ENCODE peak calls at places on chromosomes 2 and 18, in seven cellular contexts. One of them, this sample, is unnamed.
A peak's percentile ranks its signal among the peaks of the same experiment; 100 is the strongest.

GRCh38 chr2:96760036-96760985 is at the start of gene CNNM4:
- DNase-seq in NCI-H1105 treated with DMSO at 0.1 percent for 48 hours: peak; percentile 87
- DNase-seq in lung microvascular endothelial cell: peak; percentile 86
- DNase-seq in left cardiac atrium: peak; percentile 96
- DNase-seq in epithelial cell of esophagus: peak; percentile 95
- DNase-seq in mucosa of gallbladder: peak; percentile 96
- DNase-seq in fibroblast of lung: peak; percentile 90
- DNase-seq in this sample: peak; percentile 77

GRCh38 chr18:67519582-67519981 is 3.1 kb upstream of the DSEL start:
- DNase-seq in fibroblast of lung: peak; percentile 80
- DNase-seq in lung microvascular endothelial cell: no peak
- DNase-seq in left cardiac atrium: no peak
- DNase-seq in epithelial cell of esophagus: peak; percentile 17
- DNase-seq in mucosa of gallbladder: no peak
- DNase-seq in NCI-H1105 treated with DMSO at 0.1 percent for 48 hours: no peak
- DNase-seq in this sample: no peak

GRCh38 chr2:19346983-19347618 is 11.3 kb downstream of the OSR1 start:
- DNase-seq in epithelial cell of esophagus: no peak
- DNase-seq in fibroblast of lung: no peak
- DNase-seq in left cardiac atrium: no peak
- DNase-seq in NCI-H1105 treated with DMSO at 0.1 percent for 48 hours: no peak
- DNase-seq in mucosa of gallbladder: no peak
- DNase-seq in lung microvascular endothelial cell: no peak
- DNase-seq in this sample: no peak

GRCh38 chr2:134943540-134943939 is 24.9 kb downstream of the CCNT2 start:
- DNase-seq in mucosa of gallbladder: no peak
- DNase-seq in epithelial cell of esophagus: no peak
- DNase-seq in fibroblast of lung: no peak
- DNase-seq in NCI-H1105 treated with DMSO at 0.1 percent for 48 hours: no peak
- DNase-seq in lung microvascular endothelial cell: no peak
- DNase-seq in left cardiac atrium: no peak
- DNase-seq in this sample: no peak

GRCh38 chr2:47034973-47035609 is 119.5 kb upstream of the MCFD2 start:
- DNase-seq in epithelial cell of esophagus: no peak
- DNase-seq in mucosa of gallbladder: peak; percentile 53
- DNase-seq in fibroblast of lung: peak; percentile 82
- DNase-seq in left cardiac atrium: peak; percentile 74
- DNase-seq in NCI-H1105 treated with DMSO at 0.1 percent for 48 hours: no peak
- DNase-seq in lung microvascular endothelial cell: peak; percentile 84
- DNase-seq in this sample: no peak

GRCh38 chr2:10654069-10654468 is 35.7 kb downstream of the NOL10 start:
- DNase-seq in epithelial cell of esophagus: peak; percentile 96
- DNase-seq in lung microvascular endothelial cell: no peak
- DNase-seq in NCI-H1105 treated with DMSO at 0.1 percent for 48 hours: no peak
- DNase-seq in mucosa of gallbladder: no peak
- DNase-seq in fibroblast of lung: peak; percentile 78
- DNase-seq in left cardiac atrium: no peak
- DNase-seq in this sample: no peak

GRCh38 chr18:8212893-8213805 is 396.1 kb upstream of the RAB12 start:
- DNase-seq in epithelial cell of esophagus: peak; percentile 84
- DNase-seq in left cardiac atrium: no peak
- DNase-seq in NCI-H1105 treated with DMSO at 0.1 percent for 48 hours: no peak
- DNase-seq in mucosa of gallbladder: no peak
- DNase-seq in lung microvascular endothelial cell: peak; percentile 63
- DNase-seq in fibroblast of lung: peak; percentile 78
- DNase-seq in this sample: no peak

GRCh38 chr2:161170917-161171594 is 10.8 kb downstream of the TANK start:
- DNase-seq in NCI-H1105 treated with DMSO at 0.1 percent for 48 hours: peak; percentile 84
- DNase-seq in left cardiac atrium: no peak
- DNase-seq in lung microvascular endothelial cell: no peak
- DNase-seq in fibroblast of lung: peak; percentile 51
- DNase-seq in mucosa of gallbladder: no peak
- DNase-seq in epithelial cell of esophagus: peak; percentile 66
- DNase-seq in this sample: no peak

GRCh38 chr2:15547100-15547499 is 14.0 kb downstream of the NBAS start:
- DNase-seq in NCI-H1105 treated with DMSO at 0.1 percent for 48 hours: no peak
- DNase-seq in epithelial cell of esophagus: peak; percentile 9
- DNase-seq in lung microvascular endothelial cell: peak; percentile 10
- DNase-seq in left cardiac atrium: no peak
- DNase-seq in fibroblast of lung: no peak
- DNase-seq in mucosa of gallbladder: no peak
- DNase-seq in this sample: no peak

GRCh38 chr18:23719634-23720201 is 30.5 kb downstream of the LAMA3 start:
- DNase-seq in lung microvascular endothelial cell: peak; percentile 67
- DNase-seq in mucosa of gallbladder: no peak
- DNase-seq in left cardiac atrium: peak; percentile 39
- DNase-seq in fibroblast of lung: peak; percentile 98
- DNase-seq in NCI-H1105 treated with DMSO at 0.1 percent for 48 hours: no peak
- DNase-seq in epithelial cell of esophagus: peak; percentile 96
- DNase-seq in this sample: no peak

GRCh38 chr2:8677646-8678592 is 3.9 kb upstream of the ID2 start:
- DNase-seq in mucosa of gallbladder: peak; percentile 46
- DNase-seq in fibroblast of lung: peak; percentile 87
- DNase-seq in left cardiac atrium: peak; percentile 64
- DNase-seq in lung microvascular endothelial cell: peak; percentile 70
- DNase-seq in epithelial cell of esophagus: peak; percentile 14
- DNase-seq in NCI-H1105 treated with DMSO at 0.1 percent for 48 hours: peak; percentile 90
- DNase-seq in this sample: no peak

GRCh38 chr2:187527262-187527661 is 27.0 kb downstream of the TFPI start:
- DNase-seq in epithelial cell of esophagus: no peak
- DNase-seq in NCI-H1105 treated with DMSO at 0.1 percent for 48 hours: no peak
- DNase-seq in mucosa of gallbladder: no peak
- DNase-seq in lung microvascular endothelial cell: peak; percentile 93
- DNase-seq in left cardiac atrium: no peak
- DNase-seq in fibroblast of lung: peak; percentile 80
- DNase-seq in this sample: no peak

GRCh38 chr2:11123856-11124759 is 31.2 kb upstream of the SLC66A3 start:
- DNase-seq in epithelial cell of esophagus: peak; percentile 69
- DNase-seq in left cardiac atrium: peak; percentile 56
- DNase-seq in mucosa of gallbladder: peak; percentile 71
- DNase-seq in fibroblast of lung: peak; percentile 27
- DNase-seq in lung microvascular endothelial cell: peak; percentile 80
- DNase-seq in NCI-H1105 treated with DMSO at 0.1 percent for 48 hours: peak; percentile 67
- DNase-seq in this sample: no peak

GRCh38 chr2:206597716-206598218 is 44.5 kb upstream of the FAM237A start:
- DNase-seq in epithelial cell of esophagus: no peak
- DNase-seq in lung microvascular endothelial cell: no peak
- DNase-seq in fibroblast of lung: no peak
- DNase-seq in left cardiac atrium: no peak
- DNase-seq in mucosa of gallbladder: no peak
- DNase-seq in NCI-H1105 treated with DMSO at 0.1 percent for 48 hours: no peak
- DNase-seq in this sample: no peak

GRCh38 chr2:105487142-105488069 is 88.6 kb upstream of the FHL2 start:
- DNase-seq in mucosa of gallbladder: no peak
- DNase-seq in lung microvascular endothelial cell: no peak
- DNase-seq in left cardiac atrium: peak; percentile 34
- DNase-seq in NCI-H1105 treated with DMSO at 0.1 percent for 48 hours: no peak
- DNase-seq in fibroblast of lung: peak; percentile 97
- DNase-seq in epithelial cell of esophagus: no peak
- DNase-seq in this sample: no peak

GRCh38 chr2:215882689-215883088 is 130.7 kb downstream of the MREG start:
- DNase-seq in NCI-H1105 treated with DMSO at 0.1 percent for 48 hours: no peak
- DNase-seq in mucosa of gallbladder: no peak
- DNase-seq in epithelial cell of esophagus: peak; percentile 77
- DNase-seq in fibroblast of lung: peak; percentile 48
- DNase-seq in left cardiac atrium: no peak
- DNase-seq in lung microvascular endothelial cell: no peak
- DNase-seq in this sample: no peak

GRCh38 chr2:218284106-218284811 is 8.0 kb downstream of the TMBIM1 start:
- DNase-seq in left cardiac atrium: peak; percentile 65
- DNase-seq in lung microvascular endothelial cell: peak; percentile 29
- DNase-seq in epithelial cell of esophagus: peak; percentile 90
- DNase-seq in NCI-H1105 treated with DMSO at 0.1 percent for 48 hours: no peak
- DNase-seq in mucosa of gallbladder: no peak
- DNase-seq in fibroblast of lung: peak; percentile 82
- DNase-seq in this sample: no peak

GRCh38 chr2:102191501-102191900 is 4.7 kb downstream of the IL1RL2 start:
- DNase-seq in lung microvascular endothelial cell: no peak
- DNase-seq in left cardiac atrium: no peak
- DNase-seq in NCI-H1105 treated with DMSO at 0.1 percent for 48 hours: no peak
- DNase-seq in fibroblast of lung: no peak
- DNase-seq in mucosa of gallbladder: no peak
- DNase-seq in epithelial cell of esophagus: no peak
- DNase-seq in this sample: no peak

GRCh38 chr2:147711031-147711430 is 133.8 kb upstream of the ACVR2A start:
- DNase-seq in fibroblast of lung: peak; percentile 75
- DNase-seq in epithelial cell of esophagus: peak; percentile 67
- DNase-seq in left cardiac atrium: no peak
- DNase-seq in mucosa of gallbladder: no peak
- DNase-seq in NCI-H1105 treated with DMSO at 0.1 percent for 48 hours: no peak
- DNase-seq in lung microvascular endothelial cell: no peak
- DNase-seq in this sample: no peak

GRCh38 chr2:25336446-25336845 is 5.3 kb downstream of the DNMT3A start:
- DNase-seq in fibroblast of lung: no peak
- DNase-seq in lung microvascular endothelial cell: no peak
- DNase-seq in epithelial cell of esophagus: no peak
- DNase-seq in NCI-H1105 treated with DMSO at 0.1 percent for 48 hours: no peak
- DNase-seq in left cardiac atrium: no peak
- DNase-seq in mucosa of gallbladder: no peak
- DNase-seq in this sample: no peak

GRCh38 chr2:188381614-188382013 is 89.9 kb downstream of the GULP1 start:
- DNase-seq in epithelial cell of esophagus: peak; percentile 78
- DNase-seq in lung microvascular endothelial cell: peak; percentile 86
- DNase-seq in left cardiac atrium: no peak
- DNase-seq in mucosa of gallbladder: no peak
- DNase-seq in fibroblast of lung: peak; percentile 84
- DNase-seq in NCI-H1105 treated with DMSO at 0.1 percent for 48 hours: no peak
- DNase-seq in this sample: no peak

GRCh38 chr2:109120166-109120565 is 8.8 kb upstream of the SH3RF3 start:
- DNase-seq in mucosa of gallbladder: no peak
- DNase-seq in left cardiac atrium: no peak
- DNase-seq in epithelial cell of esophagus: no peak
- DNase-seq in lung microvascular endothelial cell: no peak
- DNase-seq in NCI-H1105 treated with DMSO at 0.1 percent for 48 hours: no peak
- DNase-seq in fibroblast of lung: no peak
- DNase-seq in this sample: no peak

GRCh38 chr2:240593026-240593702 is 6.6 kb downstream of the CAPN10 start:
- DNase-seq in mucosa of gallbladder: no peak
- DNase-seq in lung microvascular endothelial cell: no peak
- DNase-seq in epithelial cell of esophagus: no peak
- DNase-seq in NCI-H1105 treated with DMSO at 0.1 percent for 48 hours: no peak
- DNase-seq in left cardiac atrium: peak; percentile 28
- DNase-seq in fibroblast of lung: no peak
- DNase-seq in this sample: no peak

GRCh38 chr2:98461650-98462049 is 17.0 kb downstream of the INPP4A start:
- DNase-seq in NCI-H1105 treated with DMSO at 0.1 percent for 48 hours: no peak
- DNase-seq in fibroblast of lung: no peak
- DNase-seq in lung microvascular endothelial cell: peak; percentile 43
- DNase-seq in epithelial cell of esophagus: no peak
- DNase-seq in left cardiac atrium: peak; percentile 58
- DNase-seq in mucosa of gallbladder: no peak
- DNase-seq in this sample: no peak

GRCh38 chr2:17915811-17916523 is 37.5 kb downstream of the KCNS3 start:
- DNase-seq in epithelial cell of esophagus: no peak
- DNase-seq in NCI-H1105 treated with DMSO at 0.1 percent for 48 hours: no peak
- DNase-seq in mucosa of gallbladder: no peak
- DNase-seq in lung microvascular endothelial cell: no peak
- DNase-seq in left cardiac atrium: no peak
- DNase-seq in fibroblast of lung: no peak
- DNase-seq in this sample: no peak

GRCh38 chr2:57696016-57696415 is 350.6 kb upstream of the VRK2 start:
- DNase-seq in left cardiac atrium: no peak
- DNase-seq in lung microvascular endothelial cell: no peak
- DNase-seq in NCI-H1105 treated with DMSO at 0.1 percent for 48 hours: no peak
- DNase-seq in fibroblast of lung: peak; percentile 17
- DNase-seq in mucosa of gallbladder: no peak
- DNase-seq in epithelial cell of esophagus: peak; percentile 75
- DNase-seq in this sample: no peak

GRCh38 chr2:235957231-235957630 is 211.0 kb downstream of the GBX2 start:
- DNase-seq in left cardiac atrium: no peak
- DNase-seq in fibroblast of lung: no peak
- DNase-seq in lung microvascular endothelial cell: no peak
- DNase-seq in mucosa of gallbladder: no peak
- DNase-seq in NCI-H1105 treated with DMSO at 0.1 percent for 48 hours: no peak
- DNase-seq in epithelial cell of esophagus: no peak
- DNase-seq in this sample: peak; percentile 32